ENCODE peak calls at places on chromosomes 7 and 10, in four cellular contexts. K is stimulated activated CD4-positive, alpha-beta T cell treated with anti-CD3 and anti-CD28 coated beads, Interleukin-1b, Interleukin-23, amount 100 ng/mL, for 24 hours; T is naive thymus-derived CD8-positive, alpha-beta T cell; X is CD4-positive, alpha-beta T cell. V is an unnamed sample.

GRCh38 chr10:126350216-126350992 is 37.9 kb downstream of the ADAM12 start:
- DNase-seq in X (no peak), K (no peak), T (no peak), V (no peak)

GRCh38 chr10:19638173-19638872 is 177.9 kb upstream of the PLXDC2 start:
- DNase-seq in X (no peak), T (no peak), K (no peak), V (no peak)

GRCh38 chr10:3222068-3222467 is 49.5 kb upstream of the PITRM1 start:
- DNase-seq in X (no peak), T (no peak), K (no peak), V (no peak)

GRCh38 chr10:69222157-69223027 is 2.3 kb downstream of the HKDC1 start:
- DNase-seq in X (peak; percentile 41), T (peak; percentile 42), K (peak; percentile 54), V (peak; percentile 60)

GRCh38 chr10:28925154-28925663 is 247.9 kb downstream of the BAMBI start:
- DNase-seq in K (no peak), T (no peak), X (no peak), V (no peak)

GRCh38 chr10:45509491-45509890 is 135.5 kb downstream of the ALOX5 start:
- DNase-seq in X (no peak), T (no peak), K (no peak), V (no peak)

GRCh38 chr7:82105463-82105862 is 335.6 kb upstream of the HGF start:
- DNase-seq in X (no peak), K (no peak), T (no peak), V (no peak)

GRCh38 chr10:18238875-18239485 is 98.8 kb downstream of the CACNB2 start:
- DNase-seq in X (no peak), T (no peak), K (no peak), V (no peak)

GRCh38 chr7:6121141-6121540 is 90.0 kb downstream of the ANKRD61 start:
- DNase-seq in K (no peak), T (no peak), X (no peak), V (no peak)

GRCh38 chr7:70972693-70973092 is 159.3 kb upstream of the GALNT17 start:
- DNase-seq in X (no peak), K (no peak), T (no peak), V (no peak)

GRCh38 chr10:5975641-5976473 is 1.5 kb downstream of the IL15RA start:
- DNase-seq in X (peak; percentile 18), K (peak; percentile 26), T (peak; percentile 48), V (peak; percentile 83)

GRCh38 chr10:106997721-106998120 is 166.8 kb downstream of the SORCS1 start:
- DNase-seq in T (no peak), K (no peak), X (no peak), V (no peak)

GRCh38 chr10:488081-488932 is 201.2 kb downstream of the DIP2C start:
- DNase-seq in T (no peak), K (no peak), X (no peak), V (no peak)

GRCh38 chr7:100423315-100423714 is 5.2 kb downstream of the ZCWPW1 start:
- DNase-seq in T (no peak), X (no peak), K (no peak), V (no peak)

V was measured in CD4-positive, CD25-positive, alpha-beta regulatory T cell.